ENCODE peak calls at places on chromosomes 12 and 14, in eight cellular contexts. One of them, this sample, is unnamed. For H3K4me1, the result is how much of the 10 kb centered on the place peaks cover.

GRCh38 chr14:75126679-75127473 is at the start of gene NEK9:
- DNase-seq in A549: peak
- DNase-seq in adrenal gland: peak
- DNase-seq in PC-3: peak
- DNase-seq in ovary: peak
- DNase-seq in K562: peak
- DNase-seq in trophoblast cell: peak
- DNase-seq in aorta: peak
- DNase-seq in this sample: peak

GRCh38 chr12:114248527-114248926 is 157.4 kb downstream of the TBX5 start:
- DNase-seq in ovary: no peak
- DNase-seq in adrenal gland: no peak
- DNase-seq in trophoblast cell: peak
- DNase-seq in aorta: no peak
- DNase-seq in PC-3: peak
- DNase-seq in K562: no peak
- DNase-seq in A549: no peak
- DNase-seq in this sample: no peak

GRCh38 chr12:114400925-114401324 is 5.0 kb downstream of the TBX5 start:
- DNase-seq in aorta: no peak
- DNase-seq in A549: no peak
- DNase-seq in PC-3: no peak
- DNase-seq in K562: no peak
- DNase-seq in trophoblast cell: no peak
- DNase-seq in adrenal gland: no peak
- DNase-seq in ovary: no peak
- DNase-seq in this sample: no peak

GRCh38 chr12:122158700-122159285 is 15.2 kb downstream of the IL31 start:
- DNase-seq in ovary: no peak
- DNase-seq in PC-3: no peak
- DNase-seq in adrenal gland: no peak
- DNase-seq in A549: no peak
- DNase-seq in trophoblast cell: no peak
- DNase-seq in aorta: no peak
- DNase-seq in K562: no peak
- DNase-seq in this sample: no peak

GRCh38 chr12:3381059-3382047 is 109.7 kb upstream of the PRMT8 start:
- DNase-seq in ovary: peak
- DNase-seq in adrenal gland: no peak
- DNase-seq in aorta: no peak
- DNase-seq in K562: no peak
- DNase-seq in trophoblast cell: no peak
- DNase-seq in PC-3: no peak
- DNase-seq in A549: no peak
- DNase-seq in this sample: no peak

GRCh38 chr12:94151577-94151976 is 3.2 kb downstream of the PLXNC1 start:
- DNase-seq in A549: no peak
- DNase-seq in K562: no peak
- DNase-seq in adrenal gland: no peak
- DNase-seq in PC-3: no peak
- DNase-seq in ovary: no peak
- DNase-seq in trophoblast cell: no peak
- DNase-seq in aorta: no peak
- DNase-seq in this sample: no peak

GRCh38 chr12:52191841-52192791 is at the start of gene KRT80:
- DNase-seq in A549: peak
- DNase-seq in PC-3: peak
- DNase-seq in trophoblast cell: peak
- DNase-seq in aorta: peak
- DNase-seq in ovary: peak
- DNase-seq in adrenal gland: peak
- DNase-seq in K562: no peak
- DNase-seq in this sample: peak

GRCh38 chr12:57233357-57234232 is 4.1 kb downstream of the SHMT2 start:
- DNase-seq in K562: no peak
- DNase-seq in trophoblast cell: no peak
- DNase-seq in A549: no peak
- DNase-seq in ovary: no peak
- DNase-seq in PC-3: no peak
- DNase-seq in aorta: no peak
- DNase-seq in adrenal gland: no peak
- DNase-seq in this sample: no peak

GRCh38 chr12:106246891-106247730 is 709 bp downstream of the CKAP4 start:
- DNase-seq in K562: peak
- DNase-seq in adrenal gland: peak
- DNase-seq in ovary: peak
- DNase-seq in PC-3: peak
- DNase-seq in A549: peak
- DNase-seq in trophoblast cell: peak
- DNase-seq in aorta: peak
- DNase-seq in this sample: peak

GRCh38 chr12:88784166-88784565 is 203.9 kb upstream of the KITLG start:
- DNase-seq in adrenal gland: no peak
- DNase-seq in ovary: no peak
- DNase-seq in aorta: no peak
- DNase-seq in PC-3: no peak
- DNase-seq in K562: no peak
- DNase-seq in A549: no peak
- DNase-seq in trophoblast cell: no peak
- DNase-seq in this sample: no peak

GRCh38 chr14:58479975-58480374 is 52.5 kb downstream of the KIAA0586 start:
- DNase-seq in A549: no peak
- DNase-seq in aorta: no peak
- DNase-seq in K562: no peak
- DNase-seq in trophoblast cell: no peak
- DNase-seq in adrenal gland: no peak
- DNase-seq in ovary: no peak
- DNase-seq in PC-3: no peak
- DNase-seq in this sample: no peak

GRCh38 chr14:60195179-60195810 is 30.1 kb upstream of the DHRS7 start:
- DNase-seq in K562: peak
- DNase-seq in adrenal gland: no peak
- DNase-seq in PC-3: no peak
- DNase-seq in trophoblast cell: no peak
- DNase-seq in ovary: no peak
- DNase-seq in A549: no peak
- DNase-seq in aorta: no peak
- DNase-seq in this sample: no peak

GRCh38 chr12:94299846-94300245 is 151.5 kb downstream of the PLXNC1 start:
- DNase-seq in aorta: no peak
- DNase-seq in PC-3: no peak
- DNase-seq in A549: no peak
- DNase-seq in adrenal gland: no peak
- DNase-seq in ovary: no peak
- DNase-seq in trophoblast cell: no peak
- DNase-seq in K562: peak
- DNase-seq in this sample: no peak

GRCh38 chr14:58488550-58488949 is 61.0 kb downstream of the KIAA0586 start:
- DNase-seq in PC-3: peak
- DNase-seq in aorta: no peak
- DNase-seq in trophoblast cell: no peak
- DNase-seq in A549: no peak
- DNase-seq in ovary: no peak
- DNase-seq in adrenal gland: peak
- DNase-seq in K562: no peak
- DNase-seq in this sample: peak

GRCh38 chr12:51399893-51400292 is 8.7 kb upstream of the GALNT6 start:
- DNase-seq in ovary: no peak
- DNase-seq in adrenal gland: no peak
- DNase-seq in trophoblast cell: no peak
- DNase-seq in PC-3: no peak
- DNase-seq in A549: no peak
- DNase-seq in aorta: no peak
- DNase-seq in K562: no peak
- DNase-seq in this sample: peak

GRCh38 chr12:109723311-109723791 is 9.7 kb downstream of the FAM222A start:
- DNase-seq in trophoblast cell: no peak
- DNase-seq in aorta: peak
- DNase-seq in K562: no peak
- DNase-seq in PC-3: no peak
- DNase-seq in A549: no peak
- DNase-seq in ovary: peak
- DNase-seq in adrenal gland: peak
- DNase-seq in this sample: no peak
- H3K4me1 ChIP-seq in trophoblast cell: under half
- H3K4me1 ChIP-seq in aorta: under half
- H3K4me1 ChIP-seq in K562: under half
- H3K4me1 ChIP-seq in PC-3: under half
- H3K4me1 ChIP-seq in A549: under half
- H3K4me1 ChIP-seq in ovary: under half
- H3K4me1 ChIP-seq in adrenal gland: half or more
- H3K4me1 ChIP-seq in this sample: under half

DNA sequence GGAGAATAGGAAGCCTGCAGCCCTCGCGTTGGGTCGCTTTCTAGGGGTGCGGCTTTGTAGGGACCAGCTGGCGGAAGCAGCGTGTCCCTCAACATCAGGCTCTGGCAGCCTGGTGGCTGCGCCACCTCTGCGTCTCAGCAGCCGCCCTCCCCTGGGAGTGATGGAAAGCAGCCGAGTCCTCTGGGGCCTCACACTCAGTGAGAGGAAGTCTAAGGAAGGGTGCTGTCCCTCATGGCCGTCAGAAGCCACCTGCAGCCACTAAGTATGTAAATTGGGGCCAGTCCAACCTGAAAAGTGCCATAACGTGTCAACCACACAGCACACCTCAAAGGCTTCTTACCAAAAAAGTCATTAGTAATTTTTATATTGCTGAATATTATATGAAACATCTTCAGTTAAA is 80.3 kb downstream of the WDR20 start:
- DNase-seq in A549: no peak
- DNase-seq in K562: no peak
- DNase-seq in trophoblast cell: no peak
- DNase-seq in ovary: no peak
- DNase-seq in aorta: peak
- DNase-seq in PC-3: no peak
- DNase-seq in adrenal gland: no peak
- DNase-seq in this sample: no peak
- H3K4me1 ChIP-seq in A549: under half
- H3K4me1 ChIP-seq in K562: under half
- H3K4me1 ChIP-seq in trophoblast cell: under half
- H3K4me1 ChIP-seq in ovary: under half
- H3K4me1 ChIP-seq in aorta: under half
- H3K4me1 ChIP-seq in PC-3: under half
- H3K4me1 ChIP-seq in adrenal gland: under half
- H3K4me1 ChIP-seq in this sample: under half

GRCh38 chr14:95151561-95151960 is 5.8 kb downstream of the DICER1 start:
- DNase-seq in adrenal gland: no peak
- DNase-seq in ovary: no peak
- DNase-seq in trophoblast cell: no peak
- DNase-seq in PC-3: no peak
- DNase-seq in A549: no peak
- DNase-seq in aorta: no peak
- DNase-seq in K562: no peak
- DNase-seq in this sample: no peak
- H3K4me1 ChIP-seq in adrenal gland: under half
- H3K4me1 ChIP-seq in ovary: under half
- H3K4me1 ChIP-seq in trophoblast cell: under half
- H3K4me1 ChIP-seq in PC-3: under half
- H3K4me1 ChIP-seq in A549: under half
- H3K4me1 ChIP-seq in aorta: under half
- H3K4me1 ChIP-seq in K562: under half
- H3K4me1 ChIP-seq in this sample: under half

GRCh38 chr14:22524105-22524783 is 64.8 kb downstream of the DAD1 start:
- DNase-seq in PC-3: no peak
- DNase-seq in aorta: no peak
- DNase-seq in ovary: no peak
- DNase-seq in adrenal gland: no peak
- DNase-seq in trophoblast cell: no peak
- DNase-seq in K562: no peak
- DNase-seq in A549: no peak
- DNase-seq in this sample: no peak

GRCh38 chr14:22524784-22525161 is 64.3 kb downstream of the DAD1 start:
- DNase-seq in ovary: no peak
- DNase-seq in trophoblast cell: no peak
- DNase-seq in K562: no peak
- DNase-seq in aorta: no peak
- DNase-seq in PC-3: peak
- DNase-seq in A549: no peak
- DNase-seq in adrenal gland: no peak
- DNase-seq in this sample: no peak

GRCh38 chr14:22520786-22521185 is 68.2 kb downstream of the DAD1 start:
- DNase-seq in ovary: no peak
- DNase-seq in PC-3: no peak
- DNase-seq in adrenal gland: no peak
- DNase-seq in trophoblast cell: no peak
- DNase-seq in K562: no peak
- DNase-seq in aorta: no peak
- DNase-seq in A549: no peak
- DNase-seq in this sample: peak

GRCh38 chr14:22521449-22522239 is 67.4 kb downstream of the DAD1 start:
- DNase-seq in trophoblast cell: no peak
- DNase-seq in PC-3: no peak
- DNase-seq in adrenal gland: no peak
- DNase-seq in K562: no peak
- DNase-seq in A549: no peak
- DNase-seq in aorta: no peak
- DNase-seq in ovary: no peak
- DNase-seq in this sample: no peak

GRCh38 chr14:22523283-22523682 is 65.7 kb downstream of the DAD1 start:
- DNase-seq in A549: no peak
- DNase-seq in aorta: no peak
- DNase-seq in ovary: no peak
- DNase-seq in trophoblast cell: no peak
- DNase-seq in K562: no peak
- DNase-seq in adrenal gland: no peak
- DNase-seq in PC-3: no peak
- DNase-seq in this sample: no peak
- H3K4me1 ChIP-seq in A549: under half
- H3K4me1 ChIP-seq in aorta: under half
- H3K4me1 ChIP-seq in ovary: under half
- H3K4me1 ChIP-seq in trophoblast cell: under half
- H3K4me1 ChIP-seq in K562: under half
- H3K4me1 ChIP-seq in adrenal gland: under half
- H3K4me1 ChIP-seq in PC-3: under half
- H3K4me1 ChIP-seq in this sample: under half

GRCh38 chr14:95380350-95381042 is 60.8 kb upstream of the CLMN start:
- DNase-seq in adrenal gland: no peak
- DNase-seq in K562: peak
- DNase-seq in PC-3: no peak
- DNase-seq in trophoblast cell: no peak
- DNase-seq in A549: no peak
- DNase-seq in ovary: no peak
- DNase-seq in aorta: no peak
- DNase-seq in this sample: no peak

GRCh38 chr14:95385701-95386100 is 66.0 kb upstream of the CLMN start:
- DNase-seq in aorta: no peak
- DNase-seq in PC-3: no peak
- DNase-seq in ovary: no peak
- DNase-seq in K562: no peak
- DNase-seq in trophoblast cell: no peak
- DNase-seq in adrenal gland: no peak
- DNase-seq in A549: no peak
- DNase-seq in this sample: no peak

GRCh38 chr14:95382747-95383146 is 63.0 kb upstream of the CLMN start:
- DNase-seq in ovary: no peak
- DNase-seq in adrenal gland: no peak
- DNase-seq in PC-3: no peak
- DNase-seq in trophoblast cell: no peak
- DNase-seq in K562: no peak
- DNase-seq in aorta: no peak
- DNase-seq in A549: no peak
- DNase-seq in this sample: no peak

GRCh38 chr14:95379634-95380033 is 59.9 kb upstream of the CLMN start:
- DNase-seq in aorta: no peak
- DNase-seq in adrenal gland: no peak
- DNase-seq in trophoblast cell: no peak
- DNase-seq in K562: no peak
- DNase-seq in A549: no peak
- DNase-seq in PC-3: no peak
- DNase-seq in ovary: no peak
- DNase-seq in this sample: no peak

GRCh38 chr14:95381726-95382125 is 62.0 kb upstream of the CLMN start:
- DNase-seq in A549: no peak
- DNase-seq in trophoblast cell: no peak
- DNase-seq in PC-3: no peak
- DNase-seq in aorta: no peak
- DNase-seq in K562: no peak
- DNase-seq in adrenal gland: no peak
- DNase-seq in ovary: no peak
- DNase-seq in this sample: no peak
- H3K4me1 ChIP-seq in A549: under half
- H3K4me1 ChIP-seq in trophoblast cell: under half
- H3K4me1 ChIP-seq in PC-3: under half
- H3K4me1 ChIP-seq in aorta: under half
- H3K4me1 ChIP-seq in K562: under half
- H3K4me1 ChIP-seq in adrenal gland: under half
- H3K4me1 ChIP-seq in ovary: under half
- H3K4me1 ChIP-seq in this sample: under half